ENCODE peak calls at places on chromosome 5, in five cellular contexts. O is testis, X is heart left ventricle, G is left ventricle myocardium inferior, N is aorta. K is an unnamed sample.
A peak's percentile ranks its signal among the peaks of the same experiment; 100 is the strongest.

GRCh38 chr5:131224387-131225191 is 39.3 kb upstream of the CDC42SE2 start:
- DNase-seq in N (no peak), X (peak; percentile 14), G (peak; percentile 26), O (peak; percentile 77), K (peak; percentile 51)

GRCh38 chr5:57735754-57736153 is 253.1 kb upstream of the ACTBL2 start:
- DNase-seq in N (no peak), X (no peak), G (no peak), O (no peak), K (no peak)

GRCh38 chr5:10973316-10973715 is 212.3 kb upstream of the DAP start:
- DNase-seq in X (no peak), N (no peak), G (no peak), O (no peak), K (no peak)

GRCh38 chr5:112885001-112885400 is 23.9 kb downstream of the SRP19 start:
- DNase-seq in N (no peak), G (peak; percentile 20), X (no peak), O (no peak), K (no peak)

GRCh38 chr5:79834420-79835219 is 145.0 kb downstream of the CMYA5 start:
- DNase-seq in N (no peak), G (no peak), O (peak; percentile 51), X (no peak), K (no peak)

GRCh38 chr5:142276517-142276916 is 48.3 kb downstream of the SPRY4 start:
- DNase-seq in O (no peak), X (no peak), G (no peak), N (no peak), K (no peak)

GRCh38 chr5:151549713-151550112 is 41.4 kb downstream of the FAT2 start:
- DNase-seq in X (no peak), G (no peak), N (no peak), O (no peak), K (no peak)

GRCh38 chr5:122390107-122390506 is 78.1 kb downstream of the SNCAIP start:
- DNase-seq in X (no peak), G (no peak), O (no peak), N (no peak), K (no peak)

GRCh38 chr5:58922392-58923171 is 339.7 kb downstream of the RAB3C start:
- DNase-seq in G (peak; percentile 77), O (peak; percentile 33), X (peak; percentile 54), N (peak; percentile 92), K (peak; percentile 60)

GRCh38 chr5:43007911-43008368 is 32.2 kb downstream of the ANXA2R start:
- DNase-seq in N (peak; percentile 87), O (peak; percentile 47), G (peak; percentile 69), X (peak; percentile 63), K (peak; percentile 85)

GRCh38 chr5:170633235-170634041 is 129.6 kb downstream of the KCNIP1 start:
- DNase-seq in N (peak; percentile 63), G (peak; percentile 36), X (peak; percentile 78), O (peak; percentile 83), K (no peak)

GRCh38 chr5:15844253-15844652 is 335.3 kb downstream of the MARCHF11 start:
- DNase-seq in N (no peak), G (no peak), X (no peak), O (no peak), K (no peak)

GRCh38 chr5:5881294-5881693 is 458.8 kb downstream of the ICE1 start:
- DNase-seq in O (no peak), G (no peak), X (no peak), N (no peak), K (no peak)

GRCh38 chr5:79689541-79690466 is at the start of gene CMYA5:
- DNase-seq in O (peak; percentile 77), G (peak; percentile 68), X (peak; percentile 60), N (peak; percentile 78), K (peak; percentile 55)

GRCh38 chr5:140322751-140323731 is 20.1 kb upstream of the PFDN1 start:
- DNase-seq in O (peak; percentile 81), G (peak; percentile 34), N (no peak), X (peak; percentile 48), K (no peak)

GRCh38 chr5:14036947-14037346 is 92.5 kb upstream of the DNAH5 start:
- DNase-seq in N (no peak), X (no peak), G (no peak), O (no peak), K (no peak)

GRCh38 chr5:4855889-4856288 is 284.2 kb upstream of the ADAMTS16 start:
- DNase-seq in N (no peak), G (no peak), X (no peak), O (no peak), K (no peak)

GRCh38 chr5:142982821-142983200 is 212.6 kb downstream of the ARHGAP26 start:
- DNase-seq in X (no peak), N (peak; percentile 54), O (no peak), G (no peak), K (no peak)

GRCh38 chr5:115857621-115858349 is 16.1 kb downstream of the AP3S1 start:
- DNase-seq in G (no peak), O (no peak), N (no peak), X (no peak), K (no peak)

GRCh38 chr5:14266686-14267085 is 123.5 kb downstream of the TRIO start:
- DNase-seq in O (no peak), X (no peak), G (no peak), N (no peak), K (no peak)

GRCh38 chr5:10030219-10030831 is 219.4 kb downstream of the ATPSCKMT start:
- DNase-seq in O (no peak), G (no peak), N (no peak), X (no peak), K (no peak)

GRCh38 chr5:151683444-151683843 is 3.3 kb downstream of the SPARC start:
- DNase-seq in G (no peak), O (no peak), N (no peak), X (no peak), K (no peak)

GRCh38 chr5:154437281-154437965 is 8.4 kb upstream of the SAP30L start:
- DNase-seq in O (no peak), X (no peak), N (no peak), G (no peak), K (no peak)

GRCh38 chr5:66987949-66988838 is 208.4 kb downstream of the CD180 start:
- DNase-seq in G (no peak), N (no peak), O (no peak), X (no peak), K (no peak)

GRCh38 chr5:111834926-111835599 is 78.1 kb upstream of the NREP start:
- DNase-seq in G (no peak), X (no peak), N (no peak), O (no peak), K (no peak)

GRCh38 chr5:93930098-93930497 is 188.7 kb upstream of the POU5F2 start:
- DNase-seq in G (no peak), X (no peak), O (no peak), N (no peak), K (no peak)

GRCh38 chr5:149780043-149780737 is 50.1 kb downstream of the PPARGC1B start:
- DNase-seq in G (peak; percentile 57), O (no peak), N (peak; percentile 52), X (no peak), K (no peak)
- H3K4me1 ChIP-seq in G (peaks cover 95% of the 10 kb centered on the region), O (no peaks in the 10 kb centered on the region), N (no peaks in the 10 kb centered on the region), X (peaks cover 75% of the 10 kb centered on the region), K (peaks cover 26% of the 10 kb centered on the region)

GRCh38 chr5:68396722-68397121 is 181.2 kb downstream of the PIK3R1 start:
- DNase-seq in N (no peak), X (no peak), G (no peak), O (no peak), K (no peak)
- H3K27me3 ChIP-seq in N (no peaks in the 10 kb centered on the region), X (no peaks in the 10 kb centered on the region), G (no peaks in the 10 kb centered on the region), O (no peaks in the 10 kb centered on the region), K (no peaks in the 10 kb centered on the region)

DNA sequence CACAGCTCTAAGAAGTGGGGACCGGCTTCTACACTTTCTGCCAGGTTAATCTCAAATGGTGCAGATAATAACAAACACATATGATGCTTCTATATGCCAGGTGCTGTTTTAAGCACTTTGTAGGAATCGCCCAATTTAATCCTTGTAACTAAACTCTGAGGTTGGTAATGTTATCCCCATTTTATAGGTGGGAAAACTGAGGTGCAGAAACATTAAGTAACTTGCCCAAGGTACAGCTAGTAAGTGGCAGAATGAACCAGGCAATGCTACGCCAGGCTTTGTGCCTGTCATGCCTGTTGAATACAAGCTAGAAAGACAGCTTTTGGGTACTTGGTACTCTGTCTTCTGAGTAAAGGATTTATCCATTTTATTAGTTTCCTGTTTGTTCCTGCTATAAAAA is 19.7 kb downstream of the IQGAP2 start:
- DNase-seq in O (no peak), X (no peak), N (no peak), G (no peak), K (no peak)
- H3K4me1 ChIP-seq in O (no peaks in the 10 kb centered on the region), X (peaks cover 26% of the 10 kb centered on the region), N (no peaks in the 10 kb centered on the region), G (no peaks in the 10 kb centered on the region), K (peaks cover 11% of the 10 kb centered on the region)

GRCh38 chr5:180153991-180154390 is 55.0 kb downstream of the RASGEF1C start:
- DNase-seq in N (no peak), G (no peak), O (no peak), X (no peak), K (peak; percentile 19)

GRCh38 chr5:180157866-180158265 is 51.1 kb downstream of the RASGEF1C start:
- DNase-seq in G (no peak), X (no peak), O (no peak), N (no peak), K (no peak)

GRCh38 chr5:180154821-180155220 is 54.2 kb downstream of the RASGEF1C start:
- DNase-seq in G (no peak), N (peak; percentile 67), X (no peak), O (peak; percentile 4), K (no peak)

GRCh38 chr5:180155331-180155881 is 53.6 kb downstream of the RASGEF1C start:
- DNase-seq in G (no peak), N (peak; percentile 57), X (no peak), O (peak; percentile 11), K (no peak)

GRCh38 chr5:180156141-180156540 is 52.9 kb downstream of the RASGEF1C start:
- DNase-seq in X (no peak), G (no peak), O (peak; percentile 4), N (peak; percentile 55), K (no peak)
- H3K27me3 ChIP-seq in X (no peaks in the 10 kb centered on the region), G (peaks cover 14% of the 10 kb centered on the region), O (no peaks in the 10 kb centered on the region), N (no peaks in the 10 kb centered on the region), K (no peaks in the 10 kb centered on the region)

GRCh38 chr5:177390363-177391300 is 6.4 kb downstream of the SLC34A1 start:
- DNase-seq in N (peak; percentile 89), O (peak; percentile 92), X (peak; percentile 69), G (peak; percentile 72), K (peak; percentile 84)
- H3K4me1 ChIP-seq in N (no peaks in the 10 kb centered on the region), O (no peaks in the 10 kb centered on the region), X (peaks cover 25% of the 10 kb centered on the region), G (peaks cover 7% of the 10 kb centered on the region), K (peaks cover 18% of the 10 kb centered on the region)

GRCh38 chr5:176737001-176737745 is 73.2 kb upstream of the UNC5A start:
- DNase-seq in O (no peak), N (peak; percentile 27), G (no peak), X (no peak), K (no peak)
- H3K27me3 ChIP-seq in O (no peaks in the 10 kb centered on the region), N (no peaks in the 10 kb centered on the region), G (peaks cover 98% of the 10 kb centered on the region), X (peaks cover 92% of the 10 kb centered on the region), K (peaks cover 91% of the 10 kb centered on the region)

GRCh38 chr5:81717815-81718214 is 33.1 kb downstream of the SSBP2 start:
- DNase-seq in G (no peak), N (no peak), O (no peak), X (no peak), K (no peak)

GRCh38 chr5:81717221-81717620 is 33.7 kb downstream of the SSBP2 start:
- DNase-seq in X (no peak), N (no peak), O (no peak), G (no peak), K (no peak)

GRCh38 chr5:81719743-81720142 is 31.2 kb downstream of the SSBP2 start:
- DNase-seq in O (no peak), G (no peak), X (no peak), N (no peak), K (no peak)

GRCh38 chr5:81721049-81721448 is 29.8 kb downstream of the SSBP2 start:
- DNase-seq in O (no peak), G (no peak), X (no peak), N (no peak), K (no peak)

GRCh38 chr5:81718300-81718699 is 32.6 kb downstream of the SSBP2 start:
- DNase-seq in N (no peak), G (no peak), O (no peak), X (no peak), K (no peak)
- H3K4me1 ChIP-seq in N (peaks cover 2% of the 10 kb centered on the region), G (peaks cover 65% of the 10 kb centered on the region), O (peaks cover 12% of the 10 kb centered on the region), X (peaks cover 48% of the 10 kb centered on the region), K (peaks cover 30% of the 10 kb centered on the region)